ENCODE peak calls at places on chromosomes 13 and 19, in five cellular contexts. V is right lobe of liver, D is AG10803, P is GM20000, J is NB4. W is an unnamed sample.
A peak's percentile ranks its signal among the peaks of the same experiment; 100 is the strongest.

GRCh38 chr19:52211926-52212571 is 22.2 kb downstream of the PPP2R1A start:
- DNase-seq in V (no peak), P (no peak), D (no peak), J (peak; percentile 10), W (no peak)

GRCh38 chr13:30685320-30685859 is 50.0 kb upstream of the ALOX5AP start:
- DNase-seq in J (no peak), V (no peak), P (no peak), D (no peak), W (no peak)

GRCh38 chr19:52507266-52507665 is 20.2 kb upstream of the ZNF808 start:
- DNase-seq in D (no peak), J (no peak), P (no peak), V (no peak), W (no peak)

GRCh38 chr13:44174769-44175425 is 198.7 kb upstream of the SERP2 start:
- DNase-seq in V (no peak), P (no peak), D (peak; percentile 66), J (peak; percentile 62), W (no peak)

GRCh38 chr19:33456845-33457220 is 64.8 kb downstream of the PEPD start:
- DNase-seq in J (no peak), V (peak; percentile 49), D (no peak), P (no peak), W (no peak)

GRCh38 chr19:18541258-18541991 is 1.9 kb downstream of the FKBP8 start:
- DNase-seq in J (no peak), V (no peak), D (peak; percentile 57), P (peak; percentile 6), W (no peak)

GRCh38 chr13:108102771-108103170 is 112.6 kb downstream of the LIG4 start:
- DNase-seq in V (no peak), J (no peak), P (no peak), D (no peak), W (no peak)

GRCh38 chr19:8526345-8527062 is 12.5 kb upstream of the ZNF414 start:
- DNase-seq in V (peak; percentile 90), J (peak; percentile 27), P (no peak), D (peak; percentile 88), W (no peak)

GRCh38 chr13:113838711-113839201 is 25.1 kb downstream of the GAS6 start:
- DNase-seq in P (no peak), J (no peak), D (no peak), V (peak; percentile 52), W (no peak)

GRCh38 chr19:17121736-17122293 is 46.2 kb downstream of the MYO9B start:
- DNase-seq in D (peak; percentile 95), V (no peak), P (peak; percentile 38), J (no peak), W (peak; percentile 55)

GRCh38 chr19:10227215-10227971 is 3.7 kb downstream of the S1PR2 start:
- DNase-seq in J (no peak), V (no peak), P (no peak), D (no peak), W (no peak)

GRCh38 chr13:112869202-112870061 is 99.6 kb upstream of the MCF2L start:
- DNase-seq in P (no peak), D (peak; percentile 32), V (no peak), J (no peak), W (no peak)

GRCh38 chr19:53828531-53828930 is 4.4 kb upstream of the NLRP12 start:
- DNase-seq in V (no peak), P (no peak), D (no peak), J (no peak), W (no peak)

GRCh38 chr19:1268392-1269064 is 604 bp upstream of the CIRBP start:
- DNase-seq in V (no peak), P (no peak), D (no peak), J (no peak), W (no peak)

GRCh38 chr19:10832659-10833296 is 3.2 kb downstream of the TMED1 start:
- DNase-seq in V (peak; percentile 58), D (no peak), J (no peak), P (peak; percentile 5), W (no peak)

GRCh38 chr13:106291006-106291405 is 244.5 kb downstream of the EFNB2 start:
- DNase-seq in J (no peak), D (peak; percentile 65), P (no peak), V (no peak), W (no peak)

GRCh38 chr19:35316560-35316959 is 12.4 kb upstream of the CD22 start:
- DNase-seq in D (no peak), V (no peak), P (no peak), J (no peak), W (no peak)

GRCh38 chr13:19852766-19853165 is 10.7 kb downstream of the ZMYM5 start:
- DNase-seq in J (no peak), D (no peak), V (no peak), P (no peak), W (no peak)

GRCh38 chr13:20230913-20231838 is 943 bp downstream of the GJB6 start:
- DNase-seq in P (peak; percentile 42), D (no peak), V (no peak), J (peak; percentile 40), W (no peak)

GRCh38 chr13:24147570-24147963 is 13.0 kb upstream of the SPATA13 start:
- DNase-seq in D (no peak), J (no peak), V (no peak), P (no peak), W (no peak)

GRCh38 chr19:45469132-45469834 is 1.5 kb downstream of the FOSB start:
- DNase-seq in D (peak; percentile 94), P (peak; percentile 96), V (peak; percentile 92), J (peak; percentile 93), W (peak; percentile 97)

GRCh38 chr13:112767506-112768471 is 78.0 kb downstream of the ATP11A start:
- DNase-seq in D (no peak), P (peak; percentile 77), V (peak; percentile 70), J (no peak), W (peak; percentile 75)

GRCh38 chr13:68056816-68057710 is 826.9 kb upstream of the PCDH9 start:
- DNase-seq in V (peak; percentile 62), D (no peak), P (no peak), J (peak; percentile 15), W (no peak)

GRCh38 chr13:98778749-98779148 is 26.3 kb upstream of the SLC15A1 start:
- DNase-seq in J (no peak), P (no peak), V (no peak), D (no peak), W (no peak)

GRCh38 chr13:74068471-74068870 is 65.7 kb downstream of the KLF12 start:
- DNase-seq in J (no peak), V (no peak), D (no peak), P (no peak), W (no peak)

GRCh38 chr19:18855647-18856384 is 24.1 kb downstream of the UPF1 start:
- DNase-seq in V (peak; percentile 57), J (no peak), P (no peak), D (no peak), W (no peak)

GRCh38 chr19:49676690-49677231 is 310 bp upstream of the PRMT1 start:
- DNase-seq in V (peak; percentile 100), D (peak; percentile 100), J (peak; percentile 100), P (peak; percentile 97), W (peak; percentile 98)

GRCh38 chr19:49678970-49679831 is 2.1 kb downstream of the PRMT1 start:
- DNase-seq in V (peak; percentile 50), P (no peak), J (no peak), D (no peak), W (no peak)

GRCh38 chr19:49679832-49680472 is 2.9 kb downstream of the PRMT1 start:
- DNase-seq in J (no peak), D (no peak), V (no peak), P (no peak), W (no peak)

GRCh38 chr19:49677232-49677881 is at the start of gene PRMT1:
- DNase-seq in V (no peak), J (peak; percentile 73), D (no peak), P (no peak), W (peak; percentile 62)

DNA sequence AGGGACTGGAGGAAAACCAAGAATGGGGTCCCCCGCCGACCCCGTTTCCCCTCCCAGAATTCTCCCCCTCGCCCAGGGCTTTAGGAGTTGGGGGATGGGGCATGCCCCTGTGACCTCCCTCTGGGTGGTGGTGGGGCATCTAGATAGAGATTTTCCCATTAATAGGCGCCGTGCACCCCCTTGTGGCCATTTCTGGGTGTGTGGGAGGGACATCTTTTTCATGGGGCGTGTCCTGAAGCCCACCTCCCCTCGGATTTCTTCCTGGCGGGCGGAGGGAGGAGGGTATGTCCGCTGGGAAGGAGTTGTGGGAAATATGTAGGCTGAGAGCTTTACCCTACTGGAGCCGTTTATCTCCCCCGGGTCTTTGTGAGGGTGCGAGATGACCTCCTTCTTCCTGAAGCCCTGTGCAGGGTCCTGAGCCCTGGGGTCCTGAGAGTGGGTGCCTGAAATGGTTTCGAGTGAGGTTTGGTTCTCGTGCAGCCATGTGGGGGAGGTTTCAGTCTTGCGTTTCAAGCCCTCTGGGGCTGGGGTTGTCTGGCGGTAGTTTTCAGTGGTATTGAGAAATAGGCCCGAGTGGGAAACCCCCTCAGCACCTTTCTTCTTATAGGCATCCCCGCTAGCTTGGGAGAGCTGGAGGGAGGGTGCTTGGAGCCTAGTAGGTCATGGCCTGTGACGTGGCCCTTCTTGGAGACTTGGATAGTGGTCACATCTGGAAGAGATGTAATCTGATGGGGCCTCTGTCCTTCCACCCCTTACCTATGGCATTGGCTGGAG is 1.0 kb downstream of the PRMT1 start:
- DNase-seq in D (peak; percentile 49), V (peak; percentile 47), P (peak; percentile 81), J (peak; percentile 84), W (peak; percentile 86)
- TF ChIP-seq CTCF in D (peak; percentile 58), V (peak; percentile 58), P (peak; percentile 42), J (peak; percentile 55), W (peak; percentile 56)

GRCh38 chr19:55098716-55099556 is 18.5 kb downstream of the PPP1R12C start:
- DNase-seq in V (peak; percentile 50), D (no peak), P (peak; percentile 29), J (no peak), W (no peak)
- TF ChIP-seq CTCF in V (no peak), D (no peak), P (no peak), J (no peak), W (peak; percentile 16)

GRCh38 chr13:39602614-39603366 is at the start of gene LHFPL6:
- DNase-seq in P (peak; percentile 90), J (peak; percentile 86), V (peak; percentile 83), D (peak; percentile 77), W (peak; percentile 82)
- TF ChIP-seq CTCF in P (peak; percentile 10), J (no peak), V (no peak), D (peak; percentile 42), W (peak; percentile 37)

DNA sequence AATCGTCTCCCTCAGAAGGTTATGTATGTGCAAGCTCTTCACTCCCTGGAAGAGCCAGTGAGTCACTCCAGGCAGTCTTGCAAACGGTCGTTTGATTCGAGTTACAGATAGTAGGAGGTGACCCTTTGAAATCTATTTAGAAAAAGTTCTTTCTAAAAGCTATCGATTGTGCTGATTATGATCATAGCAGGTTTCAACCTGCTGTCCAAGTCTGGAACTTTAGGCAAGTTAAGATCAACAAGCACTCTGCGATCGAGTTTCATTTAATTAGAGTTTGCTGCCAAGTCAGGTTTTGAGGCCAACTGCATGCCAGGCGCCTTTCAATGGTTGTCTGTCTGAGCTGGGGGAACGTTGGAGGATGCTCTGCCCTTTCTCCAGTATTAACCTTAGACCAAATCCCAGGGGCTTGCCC is 287.3 kb downstream of the ATP8A2 start:
- DNase-seq in P (no peak), D (no peak), V (no peak), J (no peak), W (no peak)
- TF ChIP-seq CTCF in P (no peak), D (no peak), V (no peak), J (no peak), W (no peak)

W was measured in GM13977.